ENCODE peak calls at places on chromosomes 7 and 10, in six cellular contexts. O is IMR-90, N is neuronal stem cell, G is H9, Q is H1, F is mesenchymal stem cell. C is an unnamed sample. For H3K4me1, the result is how much of the 10 kb centered on the place peaks cover.

GRCh38 chr7:87339373-87339897 is 6.0 kb upstream of the CROT start:
- DNase-seq in G (no peak), F (peak), Q (no peak), N (no peak), O (no peak), C (no peak)

GRCh38 chr10:80260295-80261243 is 28.9 kb downstream of the MAT1A start:
- DNase-seq in Q (peak), O (no peak), F (peak), G (peak), N (peak), C (no peak)

GRCh38 chr7:101217388-101218235 is at the start of the genes PLOD3 and ZNHIT1:
- DNase-seq in F (peak), G (peak), N (peak), O (peak), Q (peak), C (peak)

GRCh38 chr7:157425761-157426160 is 89.0 kb downstream of the DNAJB6 start:
- DNase-seq in Q (no peak), G (no peak), F (no peak), O (no peak), N (no peak), C (no peak)

GRCh38 chr10:110446954-110447608 is 50.6 kb upstream of the DUSP5 start:
- DNase-seq in O (peak), F (peak), N (no peak), G (no peak), Q (no peak), C (peak)

GRCh38 chr7:47787249-47788069 is 160.8 kb downstream of the PKD1L1 start:
- DNase-seq in O (peak), Q (no peak), F (peak), N (no peak), G (no peak), C (no peak)

GRCh38 chr10:60621018-60621417 is 157.3 kb upstream of the CDK1 start:
- DNase-seq in N (no peak), Q (no peak), F (no peak), O (no peak), G (no peak), C (no peak)

GRCh38 chr10:97960269-97960869 is 70.1 kb downstream of the CRTAC1 start:
- DNase-seq in Q (no peak), O (no peak), F (no peak), G (no peak), N (no peak), C (no peak)

GRCh38 chr10:43393606-43394360 is 15.2 kb downstream of the HNRNPF start:
- DNase-seq in N (no peak), O (no peak), F (no peak), Q (no peak), G (no peak), C (no peak)

GRCh38 chr7:141410353-141410752 is 140.9 kb upstream of the AGK start:
- DNase-seq in Q (no peak), F (no peak), N (no peak), G (no peak), O (no peak), C (no peak)

GRCh38 chr7:151917791-151918311 is 38.4 kb upstream of the GALNTL5 start:
- DNase-seq in F (no peak), G (no peak), O (no peak), Q (no peak), N (no peak), C (peak)

GRCh38 chr7:21948364-21948763 is 2.7 kb upstream of the CDCA7L start:
- DNase-seq in Q (no peak), G (no peak), N (no peak), O (no peak), F (no peak), C (no peak)

GRCh38 chr10:60048146-60048545 is 141.8 kb upstream of the CCDC6 start:
- DNase-seq in O (no peak), G (peak), Q (no peak), N (peak), F (peak), C (peak)

GRCh38 chr7:97024209-97025129 is at the start of gene DLX5:
- DNase-seq in G (peak), Q (peak), O (peak), N (peak), F (no peak), C (peak)

GRCh38 chr7:124783271-124783670 is 17.7 kb upstream of the GPR37 start:
- DNase-seq in O (no peak), N (no peak), Q (no peak), G (no peak), F (no peak), C (no peak)

GRCh38 chr10:116382290-116382689 is 45.4 kb upstream of the PNLIPRP3 start:
- DNase-seq in G (no peak), F (no peak), Q (no peak), N (no peak), O (no peak), C (no peak)

GRCh38 chr7:47621347-47621746 is 39.4 kb upstream of the TNS3 start:
- DNase-seq in N (no peak), G (no peak), F (no peak), Q (no peak), O (no peak), C (no peak)

GRCh38 chr7:1040790-1041189 is 3.6 kb upstream of the GPR146 start:
- DNase-seq in N (no peak), Q (no peak), F (peak), G (no peak), O (peak), C (no peak)

GRCh38 chr10:60390224-60390626 is 550 bp upstream of the ANK3 start:
- DNase-seq in Q (no peak), N (no peak), O (peak), F (peak), G (no peak), C (no peak)

GRCh38 chr10:58919927-58920654 is 256.4 kb upstream of the PHYHIPL start:
- DNase-seq in N (no peak), F (peak), G (no peak), Q (no peak), O (peak), C (no peak)

GRCh38 chr7:66958708-66959350 is 36.6 kb downstream of the SBDS start:
- DNase-seq in N (no peak), O (no peak), G (no peak), F (no peak), Q (no peak), C (no peak)

GRCh38 chr10:72134785-72135765 is 46.7 kb upstream of the SPOCK2 start:
- DNase-seq in O (no peak), G (no peak), N (no peak), F (no peak), Q (no peak), C (no peak)

GRCh38 chr10:72328829-72329204 is 25.9 kb downstream of the DNAJB12 start:
- DNase-seq in N (no peak), G (no peak), O (no peak), Q (no peak), F (no peak), C (no peak)

GRCh38 chr7:37031571-37032257 is 307.4 kb upstream of the AOAH start:
- DNase-seq in G (peak), Q (no peak), F (peak), N (peak), O (peak), C (peak)
- H3K4ac ChIP-seq in G (no peak), Q (no peak), F (no peak), N (no peak), O (peak), C (no peak)

DNA sequence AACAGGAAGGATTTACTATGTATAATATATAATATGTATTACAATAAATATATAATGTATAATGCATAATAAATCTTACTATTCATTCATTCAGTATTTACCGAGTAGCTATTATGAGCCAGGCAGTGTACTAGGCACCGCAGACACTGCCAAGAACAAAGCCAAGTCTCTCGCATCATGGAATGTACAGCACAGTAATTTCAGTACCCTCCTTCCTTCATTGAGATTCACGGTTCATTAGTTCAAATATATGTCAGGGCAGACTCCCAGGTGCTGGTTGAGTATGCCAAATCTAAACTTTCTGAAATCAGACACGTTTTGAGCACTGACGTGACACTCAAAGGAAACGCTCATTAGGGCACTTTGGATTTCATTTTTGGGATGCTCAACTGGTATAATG is 9.1 kb downstream of the USP6NL start:
- DNase-seq in F (no peak), G (no peak), O (no peak), N (no peak), Q (no peak), C (no peak)
- H3K4me1 ChIP-seq in F (under half), G (under half), O (under half), N (under half), Q (under half), C (under half)

GRCh38 chr10:9147475-9147874 is 1093.0 kb downstream of the GATA3 start:
- DNase-seq in N (no peak), F (no peak), Q (no peak), G (no peak), O (no peak), C (no peak)

GRCh38 chr10:9149134-9149533 is 1094.6 kb downstream of the GATA3 start:
- DNase-seq in Q (no peak), N (no peak), F (no peak), O (no peak), G (no peak), C (no peak)
- H4K91ac ChIP-seq in Q (no peak), N (no peak), F (no peak), O (no peak), G (no peak), C (no peak)

GRCh38 chr10:121927841-121928527 is at the start of gene ATE1:
- DNase-seq in G (peak), N (peak), Q (peak), F (peak), O (peak), C (peak)
- H3K4ac ChIP-seq in G (no peak), N (peak), Q (no peak), F (peak), O (peak), C (peak)

DNA sequence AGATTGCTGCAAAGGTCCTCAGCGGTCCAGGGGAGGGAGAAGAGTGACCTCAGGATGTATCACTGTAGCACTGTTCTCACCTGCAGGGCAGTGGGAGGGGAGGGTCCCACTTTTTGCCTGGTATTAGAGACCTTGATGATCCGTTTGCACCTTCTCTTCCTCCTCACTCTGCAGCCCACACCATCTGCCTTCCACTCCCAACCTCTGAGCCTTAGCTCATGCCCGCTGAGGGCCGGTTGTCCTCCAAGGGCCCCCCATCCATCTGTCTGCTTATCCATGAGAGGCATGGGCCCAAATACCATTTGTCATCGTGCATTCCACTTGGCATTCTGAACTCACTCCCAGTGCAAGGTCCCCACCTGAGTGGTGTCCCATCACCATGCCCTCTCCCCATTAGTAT is 64.6 kb upstream of the PCBD1 start:
- DNase-seq in O (no peak), G (no peak), N (no peak), F (no peak), Q (no peak), C (no peak)
- H3K4me1 ChIP-seq in O (under half), G (under half), N (under half), F (under half), Q (under half), C (under half)

GRCh38 chr7:135167360-135167759 is 3.1 kb downstream of the CYREN start:
- DNase-seq in O (no peak), F (no peak), G (no peak), N (no peak), Q (no peak), C (no peak)
- H4K91ac ChIP-seq in O (no peak), F (no peak), G (no peak), N (no peak), Q (no peak), C (no peak)

DNA sequence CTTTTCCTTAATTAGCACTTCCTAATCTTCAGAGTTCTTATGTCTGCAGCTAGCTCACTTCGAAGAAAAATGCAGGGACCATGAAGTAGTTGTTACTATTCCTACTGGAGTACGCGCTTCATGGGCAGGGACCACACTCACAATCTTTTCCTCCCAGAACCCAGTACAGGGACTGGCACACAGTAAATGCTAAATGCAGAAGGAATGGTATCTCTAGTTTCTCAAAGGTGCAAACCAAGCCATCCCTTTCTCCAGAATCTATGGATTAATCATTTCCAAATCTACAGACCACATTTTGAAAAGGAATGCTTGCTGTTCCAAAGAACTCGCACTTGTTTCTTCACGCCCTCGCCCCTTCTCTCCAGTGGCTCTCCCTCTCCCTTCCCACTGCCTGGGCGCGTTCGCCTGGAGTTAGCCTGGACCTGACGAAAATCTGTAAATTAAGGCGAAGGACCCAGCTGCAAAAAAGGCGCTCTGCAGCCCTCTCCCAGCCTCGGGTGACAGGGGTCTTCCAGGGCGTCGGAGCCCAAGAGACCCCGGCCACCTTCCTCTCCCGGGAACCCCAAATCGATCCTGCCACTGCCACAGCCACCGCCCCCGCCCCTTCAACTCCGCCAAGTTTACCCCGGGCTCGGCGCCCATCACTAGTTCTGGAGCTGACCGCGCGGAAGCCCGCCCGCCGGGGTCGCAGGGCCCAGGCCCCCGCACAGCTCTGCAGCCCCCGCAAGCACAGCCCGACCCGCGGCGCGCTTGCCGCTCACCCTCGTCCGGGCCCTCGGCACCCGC is 552 bp downstream of the PDIA4 start:
- DNase-seq in Q (no peak), O (peak), N (peak), F (peak), G (no peak), C (no peak)
- H3K4ac ChIP-seq in Q (peak), O (peak), N (no peak), F (peak), G (no peak), C (peak)

GRCh38 chr10:61992059-61992460 is 90.6 kb downstream of the ARID5B start:
- DNase-seq in N (no peak), F (peak), G (no peak), O (peak), Q (no peak), C (no peak)
- H3K4me1 ChIP-seq in N (under half), F (under half), G (under half), O (under half), Q (under half), C (under half)